ENCODE peak calls at places on chromosomes 13 and 19, in ten cellular contexts. One of them, this sample, is unnamed.

GRCh38 chr13:60453490-60453889 is 56.5 kb downstream of the TDRD3 start:
- DNase-seq in AG08396: no peak
- DNase-seq in stimulated activated naive CD8-positive, alpha-beta T cell treated with anti-CD3 and anti-CD28 coated beads, Interleukin-15, Interleukin-2, amounts not matched to agents 100 U/mL and 50 U/mL, for 24 hours: no peak
- DNase-seq in C1 segment of cervical spinal cord: no peak
- DNase-seq in SW 1271: no peak
- DNase-seq in mucosa of gallbladder: no peak
- DNase-seq in naive B cell: no peak
- DNase-seq in stimulated activated CD4-positive, alpha-beta T cell treated with anti-CD3 and anti-CD28 coated beads, Interleukin-1b, Interleukin-23, amount 100 ng/mL, for 24 hours: no peak
- DNase-seq in activated CD8-positive, alpha-beta T cell treated with anti-CD3 and anti-CD28 coated beads for 36 hours: no peak
- DNase-seq in T-helper 2 cell treated with Interferon-gamma antibody and Interleukin-4, amounts not matched to agents 5 μg/mL and 100 μg/mL, for 36 hours: no peak
- DNase-seq in this sample: no peak

GRCh38 chr19:10091892-10092641 is 6.0 kb downstream of the SHFL start:
- DNase-seq in AG08396: no peak
- DNase-seq in stimulated activated naive CD8-positive, alpha-beta T cell treated with anti-CD3 and anti-CD28 coated beads, Interleukin-15, Interleukin-2, amounts not matched to agents 100 U/mL and 50 U/mL, for 24 hours: no peak
- DNase-seq in C1 segment of cervical spinal cord: no peak
- DNase-seq in SW 1271: no peak
- DNase-seq in mucosa of gallbladder: no peak
- DNase-seq in naive B cell: no peak
- DNase-seq in stimulated activated CD4-positive, alpha-beta T cell treated with anti-CD3 and anti-CD28 coated beads, Interleukin-1b, Interleukin-23, amount 100 ng/mL, for 24 hours: no peak
- DNase-seq in activated CD8-positive, alpha-beta T cell treated with anti-CD3 and anti-CD28 coated beads for 36 hours: no peak
- DNase-seq in T-helper 2 cell treated with Interferon-gamma antibody and Interleukin-4, amounts not matched to agents 5 μg/mL and 100 μg/mL, for 36 hours: no peak
- DNase-seq in this sample: no peak

GRCh38 chr13:42924290-42924803 is 67.7 kb downstream of the EPSTI1 start:
- DNase-seq in AG08396: no peak
- DNase-seq in stimulated activated naive CD8-positive, alpha-beta T cell treated with anti-CD3 and anti-CD28 coated beads, Interleukin-15, Interleukin-2, amounts not matched to agents 100 U/mL and 50 U/mL, for 24 hours: no peak
- DNase-seq in C1 segment of cervical spinal cord: no peak
- DNase-seq in SW 1271: no peak
- DNase-seq in mucosa of gallbladder: no peak
- DNase-seq in naive B cell: no peak
- DNase-seq in stimulated activated CD4-positive, alpha-beta T cell treated with anti-CD3 and anti-CD28 coated beads, Interleukin-1b, Interleukin-23, amount 100 ng/mL, for 24 hours: no peak
- DNase-seq in activated CD8-positive, alpha-beta T cell treated with anti-CD3 and anti-CD28 coated beads for 36 hours: no peak
- DNase-seq in T-helper 2 cell treated with Interferon-gamma antibody and Interleukin-4, amounts not matched to agents 5 μg/mL and 100 μg/mL, for 36 hours: no peak
- DNase-seq in this sample: no peak

GRCh38 chr13:20489185-20489820 is 36.4 kb downstream of the CRYL1 start:
- DNase-seq in AG08396: no peak
- DNase-seq in stimulated activated naive CD8-positive, alpha-beta T cell treated with anti-CD3 and anti-CD28 coated beads, Interleukin-15, Interleukin-2, amounts not matched to agents 100 U/mL and 50 U/mL, for 24 hours: no peak
- DNase-seq in C1 segment of cervical spinal cord: no peak
- DNase-seq in SW 1271: no peak
- DNase-seq in mucosa of gallbladder: no peak
- DNase-seq in naive B cell: no peak
- DNase-seq in stimulated activated CD4-positive, alpha-beta T cell treated with anti-CD3 and anti-CD28 coated beads, Interleukin-1b, Interleukin-23, amount 100 ng/mL, for 24 hours: peak
- DNase-seq in activated CD8-positive, alpha-beta T cell treated with anti-CD3 and anti-CD28 coated beads for 36 hours: no peak
- DNase-seq in T-helper 2 cell treated with Interferon-gamma antibody and Interleukin-4, amounts not matched to agents 5 μg/mL and 100 μg/mL, for 36 hours: peak
- DNase-seq in this sample: no peak

GRCh38 chr13:23469901-23470525 is 36.5 kb upstream of the SACS start:
- DNase-seq in AG08396: peak
- DNase-seq in stimulated activated naive CD8-positive, alpha-beta T cell treated with anti-CD3 and anti-CD28 coated beads, Interleukin-15, Interleukin-2, amounts not matched to agents 100 U/mL and 50 U/mL, for 24 hours: no peak
- DNase-seq in C1 segment of cervical spinal cord: no peak
- DNase-seq in SW 1271: no peak
- DNase-seq in mucosa of gallbladder: no peak
- DNase-seq in naive B cell: no peak
- DNase-seq in stimulated activated CD4-positive, alpha-beta T cell treated with anti-CD3 and anti-CD28 coated beads, Interleukin-1b, Interleukin-23, amount 100 ng/mL, for 24 hours: no peak
- DNase-seq in activated CD8-positive, alpha-beta T cell treated with anti-CD3 and anti-CD28 coated beads for 36 hours: no peak
- DNase-seq in T-helper 2 cell treated with Interferon-gamma antibody and Interleukin-4, amounts not matched to agents 5 μg/mL and 100 μg/mL, for 36 hours: no peak
- DNase-seq in this sample: no peak

GRCh38 chr19:40513345-40513678 is 46.5 kb downstream of the SPTBN4 start:
- DNase-seq in AG08396: no peak
- DNase-seq in stimulated activated naive CD8-positive, alpha-beta T cell treated with anti-CD3 and anti-CD28 coated beads, Interleukin-15, Interleukin-2, amounts not matched to agents 100 U/mL and 50 U/mL, for 24 hours: no peak
- DNase-seq in C1 segment of cervical spinal cord: no peak
- DNase-seq in SW 1271: no peak
- DNase-seq in mucosa of gallbladder: no peak
- DNase-seq in naive B cell: no peak
- DNase-seq in stimulated activated CD4-positive, alpha-beta T cell treated with anti-CD3 and anti-CD28 coated beads, Interleukin-1b, Interleukin-23, amount 100 ng/mL, for 24 hours: no peak
- DNase-seq in activated CD8-positive, alpha-beta T cell treated with anti-CD3 and anti-CD28 coated beads for 36 hours: no peak
- DNase-seq in T-helper 2 cell treated with Interferon-gamma antibody and Interleukin-4, amounts not matched to agents 5 μg/mL and 100 μg/mL, for 36 hours: no peak
- DNase-seq in this sample: no peak

GRCh38 chr19:54172413-54172763 is 572 bp downstream of the TMC4 start:
- DNase-seq in AG08396: no peak
- DNase-seq in stimulated activated naive CD8-positive, alpha-beta T cell treated with anti-CD3 and anti-CD28 coated beads, Interleukin-15, Interleukin-2, amounts not matched to agents 100 U/mL and 50 U/mL, for 24 hours: no peak
- DNase-seq in C1 segment of cervical spinal cord: no peak
- DNase-seq in SW 1271: no peak
- DNase-seq in mucosa of gallbladder: no peak
- DNase-seq in naive B cell: no peak
- DNase-seq in stimulated activated CD4-positive, alpha-beta T cell treated with anti-CD3 and anti-CD28 coated beads, Interleukin-1b, Interleukin-23, amount 100 ng/mL, for 24 hours: no peak
- DNase-seq in activated CD8-positive, alpha-beta T cell treated with anti-CD3 and anti-CD28 coated beads for 36 hours: no peak
- DNase-seq in T-helper 2 cell treated with Interferon-gamma antibody and Interleukin-4, amounts not matched to agents 5 μg/mL and 100 μg/mL, for 36 hours: no peak
- DNase-seq in this sample: no peak

GRCh38 chr13:71303144-71303543 is 563.9 kb downstream of the DACH1 start:
- DNase-seq in AG08396: no peak
- DNase-seq in stimulated activated naive CD8-positive, alpha-beta T cell treated with anti-CD3 and anti-CD28 coated beads, Interleukin-15, Interleukin-2, amounts not matched to agents 100 U/mL and 50 U/mL, for 24 hours: no peak
- DNase-seq in C1 segment of cervical spinal cord: no peak
- DNase-seq in SW 1271: no peak
- DNase-seq in mucosa of gallbladder: no peak
- DNase-seq in naive B cell: no peak
- DNase-seq in stimulated activated CD4-positive, alpha-beta T cell treated with anti-CD3 and anti-CD28 coated beads, Interleukin-1b, Interleukin-23, amount 100 ng/mL, for 24 hours: no peak
- DNase-seq in activated CD8-positive, alpha-beta T cell treated with anti-CD3 and anti-CD28 coated beads for 36 hours: no peak
- DNase-seq in T-helper 2 cell treated with Interferon-gamma antibody and Interleukin-4, amounts not matched to agents 5 μg/mL and 100 μg/mL, for 36 hours: no peak
- DNase-seq in this sample: no peak

GRCh38 chr19:53936035-53936434 is 26.7 kb upstream of the CACNG8 start:
- DNase-seq in AG08396: no peak
- DNase-seq in stimulated activated naive CD8-positive, alpha-beta T cell treated with anti-CD3 and anti-CD28 coated beads, Interleukin-15, Interleukin-2, amounts not matched to agents 100 U/mL and 50 U/mL, for 24 hours: no peak
- DNase-seq in C1 segment of cervical spinal cord: no peak
- DNase-seq in SW 1271: no peak
- DNase-seq in mucosa of gallbladder: no peak
- DNase-seq in naive B cell: no peak
- DNase-seq in stimulated activated CD4-positive, alpha-beta T cell treated with anti-CD3 and anti-CD28 coated beads, Interleukin-1b, Interleukin-23, amount 100 ng/mL, for 24 hours: no peak
- DNase-seq in activated CD8-positive, alpha-beta T cell treated with anti-CD3 and anti-CD28 coated beads for 36 hours: no peak
- DNase-seq in T-helper 2 cell treated with Interferon-gamma antibody and Interleukin-4, amounts not matched to agents 5 μg/mL and 100 μg/mL, for 36 hours: no peak
- DNase-seq in this sample: no peak

GRCh38 chr19:38713227-38713649 is 31.0 kb downstream of the CAPN12 start:
- DNase-seq in AG08396: peak
- DNase-seq in stimulated activated naive CD8-positive, alpha-beta T cell treated with anti-CD3 and anti-CD28 coated beads, Interleukin-15, Interleukin-2, amounts not matched to agents 100 U/mL and 50 U/mL, for 24 hours: no peak
- DNase-seq in C1 segment of cervical spinal cord: peak
- DNase-seq in SW 1271: no peak
- DNase-seq in mucosa of gallbladder: peak
- DNase-seq in naive B cell: no peak
- DNase-seq in stimulated activated CD4-positive, alpha-beta T cell treated with anti-CD3 and anti-CD28 coated beads, Interleukin-1b, Interleukin-23, amount 100 ng/mL, for 24 hours: no peak
- DNase-seq in activated CD8-positive, alpha-beta T cell treated with anti-CD3 and anti-CD28 coated beads for 36 hours: no peak
- DNase-seq in T-helper 2 cell treated with Interferon-gamma antibody and Interleukin-4, amounts not matched to agents 5 μg/mL and 100 μg/mL, for 36 hours: no peak
- DNase-seq in this sample: no peak

GRCh38 chr19:1487576-1488281 is 2.4 kb downstream of the PCSK4 start:
- DNase-seq in AG08396: no peak
- DNase-seq in stimulated activated naive CD8-positive, alpha-beta T cell treated with anti-CD3 and anti-CD28 coated beads, Interleukin-15, Interleukin-2, amounts not matched to agents 100 U/mL and 50 U/mL, for 24 hours: no peak
- DNase-seq in C1 segment of cervical spinal cord: no peak
- DNase-seq in SW 1271: no peak
- DNase-seq in mucosa of gallbladder: no peak
- DNase-seq in naive B cell: no peak
- DNase-seq in stimulated activated CD4-positive, alpha-beta T cell treated with anti-CD3 and anti-CD28 coated beads, Interleukin-1b, Interleukin-23, amount 100 ng/mL, for 24 hours: no peak
- DNase-seq in activated CD8-positive, alpha-beta T cell treated with anti-CD3 and anti-CD28 coated beads for 36 hours: no peak
- DNase-seq in T-helper 2 cell treated with Interferon-gamma antibody and Interleukin-4, amounts not matched to agents 5 μg/mL and 100 μg/mL, for 36 hours: no peak
- DNase-seq in this sample: no peak

GRCh38 chr13:103308700-103309099 is 242.5 kb upstream of the SLC10A2 start:
- DNase-seq in AG08396: no peak
- DNase-seq in stimulated activated naive CD8-positive, alpha-beta T cell treated with anti-CD3 and anti-CD28 coated beads, Interleukin-15, Interleukin-2, amounts not matched to agents 100 U/mL and 50 U/mL, for 24 hours: no peak
- DNase-seq in C1 segment of cervical spinal cord: no peak
- DNase-seq in SW 1271: no peak
- DNase-seq in mucosa of gallbladder: no peak
- DNase-seq in naive B cell: no peak
- DNase-seq in stimulated activated CD4-positive, alpha-beta T cell treated with anti-CD3 and anti-CD28 coated beads, Interleukin-1b, Interleukin-23, amount 100 ng/mL, for 24 hours: no peak
- DNase-seq in activated CD8-positive, alpha-beta T cell treated with anti-CD3 and anti-CD28 coated beads for 36 hours: no peak
- DNase-seq in T-helper 2 cell treated with Interferon-gamma antibody and Interleukin-4, amounts not matched to agents 5 μg/mL and 100 μg/mL, for 36 hours: no peak
- DNase-seq in this sample: no peak

GRCh38 chr13:30736921-30737320 is 1.6 kb downstream of the ALOX5AP start:
- DNase-seq in AG08396: no peak
- DNase-seq in stimulated activated naive CD8-positive, alpha-beta T cell treated with anti-CD3 and anti-CD28 coated beads, Interleukin-15, Interleukin-2, amounts not matched to agents 100 U/mL and 50 U/mL, for 24 hours: no peak
- DNase-seq in C1 segment of cervical spinal cord: no peak
- DNase-seq in SW 1271: no peak
- DNase-seq in mucosa of gallbladder: no peak
- DNase-seq in naive B cell: no peak
- DNase-seq in stimulated activated CD4-positive, alpha-beta T cell treated with anti-CD3 and anti-CD28 coated beads, Interleukin-1b, Interleukin-23, amount 100 ng/mL, for 24 hours: no peak
- DNase-seq in activated CD8-positive, alpha-beta T cell treated with anti-CD3 and anti-CD28 coated beads for 36 hours: no peak
- DNase-seq in T-helper 2 cell treated with Interferon-gamma antibody and Interleukin-4, amounts not matched to agents 5 μg/mL and 100 μg/mL, for 36 hours: no peak
- DNase-seq in this sample: no peak

GRCh38 chr19:48635263-48635965 is 1.8 kb downstream of the DBP start:
- DNase-seq in AG08396: peak
- DNase-seq in stimulated activated naive CD8-positive, alpha-beta T cell treated with anti-CD3 and anti-CD28 coated beads, Interleukin-15, Interleukin-2, amounts not matched to agents 100 U/mL and 50 U/mL, for 24 hours: peak
- DNase-seq in C1 segment of cervical spinal cord: peak
- DNase-seq in SW 1271: no peak
- DNase-seq in mucosa of gallbladder: peak
- DNase-seq in naive B cell: peak
- DNase-seq in stimulated activated CD4-positive, alpha-beta T cell treated with anti-CD3 and anti-CD28 coated beads, Interleukin-1b, Interleukin-23, amount 100 ng/mL, for 24 hours: peak
- DNase-seq in activated CD8-positive, alpha-beta T cell treated with anti-CD3 and anti-CD28 coated beads for 36 hours: peak
- DNase-seq in T-helper 2 cell treated with Interferon-gamma antibody and Interleukin-4, amounts not matched to agents 5 μg/mL and 100 μg/mL, for 36 hours: peak
- DNase-seq in this sample: no peak

GRCh38 chr13:41268764-41269163 is 5.4 kb upstream of the MTRF1 start:
- DNase-seq in AG08396: no peak
- DNase-seq in stimulated activated naive CD8-positive, alpha-beta T cell treated with anti-CD3 and anti-CD28 coated beads, Interleukin-15, Interleukin-2, amounts not matched to agents 100 U/mL and 50 U/mL, for 24 hours: no peak
- DNase-seq in C1 segment of cervical spinal cord: no peak
- DNase-seq in SW 1271: peak
- DNase-seq in mucosa of gallbladder: no peak
- DNase-seq in naive B cell: no peak
- DNase-seq in stimulated activated CD4-positive, alpha-beta T cell treated with anti-CD3 and anti-CD28 coated beads, Interleukin-1b, Interleukin-23, amount 100 ng/mL, for 24 hours: no peak
- DNase-seq in activated CD8-positive, alpha-beta T cell treated with anti-CD3 and anti-CD28 coated beads for 36 hours: no peak
- DNase-seq in T-helper 2 cell treated with Interferon-gamma antibody and Interleukin-4, amounts not matched to agents 5 μg/mL and 100 μg/mL, for 36 hours: no peak
- DNase-seq in this sample: no peak

GRCh38 chr13:25857830-25858229 is 194.0 kb downstream of the SHISA2 start:
- DNase-seq in AG08396: no peak
- DNase-seq in stimulated activated naive CD8-positive, alpha-beta T cell treated with anti-CD3 and anti-CD28 coated beads, Interleukin-15, Interleukin-2, amounts not matched to agents 100 U/mL and 50 U/mL, for 24 hours: no peak
- DNase-seq in C1 segment of cervical spinal cord: no peak
- DNase-seq in SW 1271: no peak
- DNase-seq in mucosa of gallbladder: no peak
- DNase-seq in naive B cell: no peak
- DNase-seq in stimulated activated CD4-positive, alpha-beta T cell treated with anti-CD3 and anti-CD28 coated beads, Interleukin-1b, Interleukin-23, amount 100 ng/mL, for 24 hours: no peak
- DNase-seq in activated CD8-positive, alpha-beta T cell treated with anti-CD3 and anti-CD28 coated beads for 36 hours: no peak
- DNase-seq in T-helper 2 cell treated with Interferon-gamma antibody and Interleukin-4, amounts not matched to agents 5 μg/mL and 100 μg/mL, for 36 hours: no peak
- DNase-seq in this sample: no peak

GRCh38 chr13:29937836-29938235 is 87.4 kb upstream of the UBL3 start:
- DNase-seq in AG08396: no peak
- DNase-seq in stimulated activated naive CD8-positive, alpha-beta T cell treated with anti-CD3 and anti-CD28 coated beads, Interleukin-15, Interleukin-2, amounts not matched to agents 100 U/mL and 50 U/mL, for 24 hours: no peak
- DNase-seq in C1 segment of cervical spinal cord: no peak
- DNase-seq in SW 1271: no peak
- DNase-seq in mucosa of gallbladder: no peak
- DNase-seq in naive B cell: no peak
- DNase-seq in stimulated activated CD4-positive, alpha-beta T cell treated with anti-CD3 and anti-CD28 coated beads, Interleukin-1b, Interleukin-23, amount 100 ng/mL, for 24 hours: no peak
- DNase-seq in activated CD8-positive, alpha-beta T cell treated with anti-CD3 and anti-CD28 coated beads for 36 hours: peak
- DNase-seq in T-helper 2 cell treated with Interferon-gamma antibody and Interleukin-4, amounts not matched to agents 5 μg/mL and 100 μg/mL, for 36 hours: no peak
- DNase-seq in this sample: no peak

GRCh38 chr19:13588953-13589833 is 82.9 kb upstream of the CACNA1A start:
- DNase-seq in AG08396: peak
- DNase-seq in stimulated activated naive CD8-positive, alpha-beta T cell treated with anti-CD3 and anti-CD28 coated beads, Interleukin-15, Interleukin-2, amounts not matched to agents 100 U/mL and 50 U/mL, for 24 hours: peak
- DNase-seq in C1 segment of cervical spinal cord: peak
- DNase-seq in SW 1271: no peak
- DNase-seq in mucosa of gallbladder: peak
- DNase-seq in naive B cell: peak
- DNase-seq in stimulated activated CD4-positive, alpha-beta T cell treated with anti-CD3 and anti-CD28 coated beads, Interleukin-1b, Interleukin-23, amount 100 ng/mL, for 24 hours: peak
- DNase-seq in activated CD8-positive, alpha-beta T cell treated with anti-CD3 and anti-CD28 coated beads for 36 hours: peak
- DNase-seq in T-helper 2 cell treated with Interferon-gamma antibody and Interleukin-4, amounts not matched to agents 5 μg/mL and 100 μg/mL, for 36 hours: peak
- DNase-seq in this sample: no peak

GRCh38 chr13:49995535-49996165 is 1.2 kb upstream of the TRIM13 start:
- DNase-seq in AG08396: no peak
- DNase-seq in stimulated activated naive CD8-positive, alpha-beta T cell treated with anti-CD3 and anti-CD28 coated beads, Interleukin-15, Interleukin-2, amounts not matched to agents 100 U/mL and 50 U/mL, for 24 hours: no peak
- DNase-seq in C1 segment of cervical spinal cord: no peak
- DNase-seq in SW 1271: no peak
- DNase-seq in mucosa of gallbladder: no peak
- DNase-seq in naive B cell: peak
- DNase-seq in stimulated activated CD4-positive, alpha-beta T cell treated with anti-CD3 and anti-CD28 coated beads, Interleukin-1b, Interleukin-23, amount 100 ng/mL, for 24 hours: no peak
- DNase-seq in activated CD8-positive, alpha-beta T cell treated with anti-CD3 and anti-CD28 coated beads for 36 hours: no peak
- DNase-seq in T-helper 2 cell treated with Interferon-gamma antibody and Interleukin-4, amounts not matched to agents 5 μg/mL and 100 μg/mL, for 36 hours: no peak
- DNase-seq in this sample: no peak

GRCh38 chr19:44848036-44848804 is 2.1 kb downstream of the NECTIN2 start:
- DNase-seq in AG08396: peak
- DNase-seq in stimulated activated naive CD8-positive, alpha-beta T cell treated with anti-CD3 and anti-CD28 coated beads, Interleukin-15, Interleukin-2, amounts not matched to agents 100 U/mL and 50 U/mL, for 24 hours: no peak
- DNase-seq in C1 segment of cervical spinal cord: no peak
- DNase-seq in SW 1271: no peak
- DNase-seq in mucosa of gallbladder: no peak
- DNase-seq in naive B cell: no peak
- DNase-seq in stimulated activated CD4-positive, alpha-beta T cell treated with anti-CD3 and anti-CD28 coated beads, Interleukin-1b, Interleukin-23, amount 100 ng/mL, for 24 hours: no peak
- DNase-seq in activated CD8-positive, alpha-beta T cell treated with anti-CD3 and anti-CD28 coated beads for 36 hours: peak
- DNase-seq in T-helper 2 cell treated with Interferon-gamma antibody and Interleukin-4, amounts not matched to agents 5 μg/mL and 100 μg/mL, for 36 hours: no peak
- DNase-seq in this sample: no peak

GRCh38 chr13:69903081-69903480 is 204.5 kb upstream of the ATXN8OS start:
- DNase-seq in AG08396: no peak
- DNase-seq in stimulated activated naive CD8-positive, alpha-beta T cell treated with anti-CD3 and anti-CD28 coated beads, Interleukin-15, Interleukin-2, amounts not matched to agents 100 U/mL and 50 U/mL, for 24 hours: no peak
- DNase-seq in C1 segment of cervical spinal cord: no peak
- DNase-seq in SW 1271: no peak
- DNase-seq in mucosa of gallbladder: no peak
- DNase-seq in naive B cell: no peak
- DNase-seq in stimulated activated CD4-positive, alpha-beta T cell treated with anti-CD3 and anti-CD28 coated beads, Interleukin-1b, Interleukin-23, amount 100 ng/mL, for 24 hours: no peak
- DNase-seq in activated CD8-positive, alpha-beta T cell treated with anti-CD3 and anti-CD28 coated beads for 36 hours: no peak
- DNase-seq in T-helper 2 cell treated with Interferon-gamma antibody and Interleukin-4, amounts not matched to agents 5 μg/mL and 100 μg/mL, for 36 hours: no peak
- DNase-seq in this sample: no peak

GRCh38 chr19:43809762-43810696 is 7.8 kb upstream of the LYPD5 start:
- DNase-seq in AG08396: peak
- DNase-seq in stimulated activated naive CD8-positive, alpha-beta T cell treated with anti-CD3 and anti-CD28 coated beads, Interleukin-15, Interleukin-2, amounts not matched to agents 100 U/mL and 50 U/mL, for 24 hours: no peak
- DNase-seq in C1 segment of cervical spinal cord: no peak
- DNase-seq in SW 1271: peak
- DNase-seq in mucosa of gallbladder: no peak
- DNase-seq in naive B cell: peak
- DNase-seq in stimulated activated CD4-positive, alpha-beta T cell treated with anti-CD3 and anti-CD28 coated beads, Interleukin-1b, Interleukin-23, amount 100 ng/mL, for 24 hours: no peak
- DNase-seq in activated CD8-positive, alpha-beta T cell treated with anti-CD3 and anti-CD28 coated beads for 36 hours: no peak
- DNase-seq in T-helper 2 cell treated with Interferon-gamma antibody and Interleukin-4, amounts not matched to agents 5 μg/mL and 100 μg/mL, for 36 hours: no peak
- DNase-seq in this sample: no peak

GRCh38 chr13:21675095-21676007 is 4.5 kb downstream of the FGF9 start:
- DNase-seq in AG08396: peak
- DNase-seq in stimulated activated naive CD8-positive, alpha-beta T cell treated with anti-CD3 and anti-CD28 coated beads, Interleukin-15, Interleukin-2, amounts not matched to agents 100 U/mL and 50 U/mL, for 24 hours: peak
- DNase-seq in C1 segment of cervical spinal cord: no peak
- DNase-seq in SW 1271: no peak
- DNase-seq in mucosa of gallbladder: no peak
- DNase-seq in naive B cell: peak
- DNase-seq in stimulated activated CD4-positive, alpha-beta T cell treated with anti-CD3 and anti-CD28 coated beads, Interleukin-1b, Interleukin-23, amount 100 ng/mL, for 24 hours: no peak
- DNase-seq in activated CD8-positive, alpha-beta T cell treated with anti-CD3 and anti-CD28 coated beads for 36 hours: peak
- DNase-seq in T-helper 2 cell treated with Interferon-gamma antibody and Interleukin-4, amounts not matched to agents 5 μg/mL and 100 μg/mL, for 36 hours: no peak
- DNase-seq in this sample: no peak

GRCh38 chr13:87884874-87885273 is 213.7 kb downstream of the SLITRK5 start:
- DNase-seq in AG08396: no peak
- DNase-seq in stimulated activated naive CD8-positive, alpha-beta T cell treated with anti-CD3 and anti-CD28 coated beads, Interleukin-15, Interleukin-2, amounts not matched to agents 100 U/mL and 50 U/mL, for 24 hours: no peak
- DNase-seq in C1 segment of cervical spinal cord: no peak
- DNase-seq in SW 1271: no peak
- DNase-seq in mucosa of gallbladder: no peak
- DNase-seq in naive B cell: no peak
- DNase-seq in stimulated activated CD4-positive, alpha-beta T cell treated with anti-CD3 and anti-CD28 coated beads, Interleukin-1b, Interleukin-23, amount 100 ng/mL, for 24 hours: no peak
- DNase-seq in activated CD8-positive, alpha-beta T cell treated with anti-CD3 and anti-CD28 coated beads for 36 hours: no peak
- DNase-seq in T-helper 2 cell treated with Interferon-gamma antibody and Interleukin-4, amounts not matched to agents 5 μg/mL and 100 μg/mL, for 36 hours: no peak
- DNase-seq in this sample: no peak

GRCh38 chr13:45206340-45206739 is 5.5 kb upstream of the KCTD4 start:
- DNase-seq in AG08396: peak
- DNase-seq in stimulated activated naive CD8-positive, alpha-beta T cell treated with anti-CD3 and anti-CD28 coated beads, Interleukin-15, Interleukin-2, amounts not matched to agents 100 U/mL and 50 U/mL, for 24 hours: no peak
- DNase-seq in C1 segment of cervical spinal cord: no peak
- DNase-seq in SW 1271: peak
- DNase-seq in mucosa of gallbladder: no peak
- DNase-seq in naive B cell: no peak
- DNase-seq in stimulated activated CD4-positive, alpha-beta T cell treated with anti-CD3 and anti-CD28 coated beads, Interleukin-1b, Interleukin-23, amount 100 ng/mL, for 24 hours: no peak
- DNase-seq in activated CD8-positive, alpha-beta T cell treated with anti-CD3 and anti-CD28 coated beads for 36 hours: peak
- DNase-seq in T-helper 2 cell treated with Interferon-gamma antibody and Interleukin-4, amounts not matched to agents 5 μg/mL and 100 μg/mL, for 36 hours: peak
- DNase-seq in this sample: no peak

GRCh38 chr13:43293561-43293960 is 270.2 kb downstream of the DNAJC15 start:
- DNase-seq in AG08396: no peak
- DNase-seq in stimulated activated naive CD8-positive, alpha-beta T cell treated with anti-CD3 and anti-CD28 coated beads, Interleukin-15, Interleukin-2, amounts not matched to agents 100 U/mL and 50 U/mL, for 24 hours: no peak
- DNase-seq in C1 segment of cervical spinal cord: no peak
- DNase-seq in SW 1271: no peak
- DNase-seq in mucosa of gallbladder: no peak
- DNase-seq in naive B cell: no peak
- DNase-seq in stimulated activated CD4-positive, alpha-beta T cell treated with anti-CD3 and anti-CD28 coated beads, Interleukin-1b, Interleukin-23, amount 100 ng/mL, for 24 hours: no peak
- DNase-seq in activated CD8-positive, alpha-beta T cell treated with anti-CD3 and anti-CD28 coated beads for 36 hours: no peak
- DNase-seq in T-helper 2 cell treated with Interferon-gamma antibody and Interleukin-4, amounts not matched to agents 5 μg/mL and 100 μg/mL, for 36 hours: no peak
- DNase-seq in this sample: no peak

GRCh38 chr13:110382830-110383229 is 75.7 kb downstream of the COL4A2 start:
- DNase-seq in AG08396: no peak
- DNase-seq in stimulated activated naive CD8-positive, alpha-beta T cell treated with anti-CD3 and anti-CD28 coated beads, Interleukin-15, Interleukin-2, amounts not matched to agents 100 U/mL and 50 U/mL, for 24 hours: no peak
- DNase-seq in C1 segment of cervical spinal cord: no peak
- DNase-seq in SW 1271: no peak
- DNase-seq in mucosa of gallbladder: no peak
- DNase-seq in naive B cell: no peak
- DNase-seq in stimulated activated CD4-positive, alpha-beta T cell treated with anti-CD3 and anti-CD28 coated beads, Interleukin-1b, Interleukin-23, amount 100 ng/mL, for 24 hours: no peak
- DNase-seq in activated CD8-positive, alpha-beta T cell treated with anti-CD3 and anti-CD28 coated beads for 36 hours: no peak
- DNase-seq in T-helper 2 cell treated with Interferon-gamma antibody and Interleukin-4, amounts not matched to agents 5 μg/mL and 100 μg/mL, for 36 hours: no peak
- DNase-seq in this sample: no peak

GRCh38 chr19:3357362-3357730 is 9.0 kb upstream of the NFIC start:
- DNase-seq in AG08396: no peak
- DNase-seq in stimulated activated naive CD8-positive, alpha-beta T cell treated with anti-CD3 and anti-CD28 coated beads, Interleukin-15, Interleukin-2, amounts not matched to agents 100 U/mL and 50 U/mL, for 24 hours: peak
- DNase-seq in C1 segment of cervical spinal cord: no peak
- DNase-seq in SW 1271: no peak
- DNase-seq in mucosa of gallbladder: no peak
- DNase-seq in naive B cell: no peak
- DNase-seq in stimulated activated CD4-positive, alpha-beta T cell treated with anti-CD3 and anti-CD28 coated beads, Interleukin-1b, Interleukin-23, amount 100 ng/mL, for 24 hours: no peak
- DNase-seq in activated CD8-positive, alpha-beta T cell treated with anti-CD3 and anti-CD28 coated beads for 36 hours: peak
- DNase-seq in T-helper 2 cell treated with Interferon-gamma antibody and Interleukin-4, amounts not matched to agents 5 μg/mL and 100 μg/mL, for 36 hours: no peak
- DNase-seq in this sample: no peak

This sample was measured in thoracic aorta.